ENCODE peak calls at places on chromosomes 11 and 22, in six cellular contexts. D is transverse colon, X is H9, Z is body of pancreas, Y is esophagus squamous epithelium, C is lung. K is an unnamed sample.
A peak's percentile ranks its signal among the peaks of the same experiment; 100 is the strongest.

GRCh38 chr11:97461044-97461880 is 1071.4 kb downstream of the JRKL start:
- DNase-seq in D (no peak), Y (no peak), C (no peak), X (no peak), Z (no peak), K (no peak)

GRCh38 chr11:77198440-77198849 is 70.4 kb downstream of the MYO7A start:
- DNase-seq in Z (peak; percentile 23), D (no peak), Y (no peak), X (peak; percentile 84), C (no peak), K (no peak)

GRCh38 chr11:65243773-65244172 is 18.0 kb upstream of the POLA2 start:
- DNase-seq in Z (no peak), X (peak; percentile 67), C (no peak), D (no peak), Y (no peak), K (no peak)

GRCh38 chr11:110086892-110087309 is 6.3 kb upstream of the ZC3H12C start:
- DNase-seq in C (no peak), D (peak; percentile 37), Y (no peak), Z (no peak), X (no peak), K (peak; percentile 63)

GRCh38 chr11:9459573-9460321 is 1.1 kb upstream of the ZNF143 start:
- DNase-seq in Y (no peak), X (no peak), Z (peak; percentile 33), C (no peak), D (peak; percentile 27), K (peak; percentile 7)

GRCh38 chr11:38246451-38246850 is 1648.4 kb upstream of the RAG2 start:
- DNase-seq in D (no peak), X (no peak), Y (no peak), C (no peak), Z (no peak), K (no peak)

GRCh38 chr22:50737728-50738648 is at the start of gene ACR:
- DNase-seq in X (no peak), Z (no peak), Y (no peak), C (no peak), D (no peak), K (no peak)

GRCh38 chr11:67500818-67501584 is 4.2 kb downstream of the PITPNM1 start:
- DNase-seq in Z (no peak), Y (no peak), D (no peak), X (no peak), C (no peak), K (no peak)

GRCh38 chr22:49935561-49935960 is 17.1 kb downstream of the CRELD2 start:
- DNase-seq in C (no peak), D (no peak), Y (no peak), X (no peak), Z (peak; percentile 6), K (no peak)

GRCh38 chr11:83054904-83055380 is 16.8 kb downstream of the RAB30 start:
- DNase-seq in Y (no peak), D (no peak), X (no peak), Z (peak; percentile 35), C (no peak), K (no peak)
- H3K9me3 ChIP-seq in Y (no peaks in the 10 kb centered on the region), D (no peaks in the 10 kb centered on the region), X (no peaks in the 10 kb centered on the region), Z (no peaks in the 10 kb centered on the region), C (no peaks in the 10 kb centered on the region), K (peaks cover 5% of the 10 kb centered on the region)

DNA sequence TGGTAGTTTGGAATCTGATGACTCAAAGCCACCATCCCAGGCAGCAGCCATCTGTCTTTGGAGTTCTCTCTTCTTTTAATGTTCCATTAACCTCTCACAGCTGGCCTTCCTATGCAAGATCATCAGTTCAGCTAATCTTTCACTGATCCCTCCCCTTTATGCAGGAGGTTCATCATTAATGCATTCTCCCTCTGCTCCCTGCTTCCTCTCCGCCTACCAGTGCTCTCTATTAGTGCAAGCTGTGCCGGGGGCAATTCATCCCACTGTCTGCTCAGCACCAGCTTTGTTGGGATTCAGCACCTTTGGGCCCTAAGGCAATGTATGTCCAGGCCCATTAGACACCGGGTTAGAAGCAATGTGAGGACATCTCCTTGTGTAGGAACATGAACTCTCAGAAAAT is 413.0 kb upstream of the LRRC4C start:
- DNase-seq in D (no peak), Z (no peak), C (no peak), X (no peak), Y (no peak), K (no peak)
- H3K9me3 ChIP-seq in D (no peaks in the 10 kb centered on the region), Z (no peaks in the 10 kb centered on the region), C (no peaks in the 10 kb centered on the region), X (no peaks in the 10 kb centered on the region), Y (no peaks in the 10 kb centered on the region), K (peaks cover 3% of the 10 kb centered on the region)

DNA sequence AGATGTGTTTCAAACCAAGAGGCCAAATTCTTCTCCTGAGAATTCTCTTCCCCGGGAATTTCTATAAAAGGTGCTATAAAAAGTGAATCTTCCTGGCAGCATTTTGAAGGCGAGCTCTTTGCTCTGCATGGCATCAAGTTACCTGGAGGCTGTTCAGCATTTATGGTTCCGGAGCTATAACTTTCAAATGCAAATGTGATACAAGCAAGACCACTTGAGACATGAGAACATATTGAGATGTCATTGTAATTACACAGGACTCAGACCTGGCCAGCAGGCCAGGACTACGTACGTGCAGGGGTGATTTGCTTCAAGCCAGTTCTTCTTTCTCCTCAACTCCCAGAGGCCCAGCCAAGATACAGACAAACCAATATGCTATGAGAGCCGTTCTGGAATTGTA is 227.4 kb upstream of the FAT3 start:
- DNase-seq in D (no peak), Z (no peak), C (no peak), X (no peak), Y (no peak), K (no peak)
- H3K9me3 ChIP-seq in D (no peaks in the 10 kb centered on the region), Z (no peaks in the 10 kb centered on the region), C (no peaks in the 10 kb centered on the region), X (no peaks in the 10 kb centered on the region), Y (no peaks in the 10 kb centered on the region), K (no peaks in the 10 kb centered on the region)

GRCh38 chr11:15204766-15205165 is 90.0 kb downstream of the INSC start:
- DNase-seq in X (no peak), D (no peak), Y (no peak), C (no peak), Z (no peak), K (no peak)

GRCh38 chr11:15199693-15200092 is 85.0 kb downstream of the INSC start:
- DNase-seq in D (no peak), X (no peak), C (no peak), Y (no peak), Z (peak; percentile 78), K (no peak)

GRCh38 chr11:15200696-15201095 is 86.0 kb downstream of the INSC start:
- DNase-seq in C (no peak), Y (no peak), X (no peak), Z (no peak), D (no peak), K (no peak)

GRCh38 chr11:15202626-15203025 is 87.9 kb downstream of the INSC start:
- DNase-seq in Z (no peak), X (no peak), C (no peak), Y (no peak), D (no peak), K (no peak)

DNA sequence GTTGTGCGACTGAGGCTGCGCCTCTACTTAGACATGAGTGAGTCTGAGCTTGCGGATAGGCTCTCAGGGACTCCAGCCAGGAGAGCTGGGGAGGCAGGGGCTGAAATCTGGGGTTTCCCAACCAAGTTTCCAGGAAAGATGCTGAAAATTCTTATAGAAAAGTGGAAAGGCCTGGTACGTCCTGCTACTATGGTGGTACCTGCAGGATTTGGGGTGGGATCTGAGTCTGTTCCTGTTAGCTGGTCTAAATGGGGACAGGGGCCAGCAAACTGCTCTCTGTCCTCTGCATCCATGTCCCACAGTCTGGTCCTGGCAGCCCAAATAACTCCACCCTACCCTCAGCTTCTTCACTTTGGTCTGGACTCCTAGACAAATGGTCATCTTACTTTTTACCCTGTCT is 86.9 kb downstream of the INSC start:
- DNase-seq in D (no peak), Z (no peak), X (no peak), C (no peak), Y (no peak), K (no peak)
- H3K9me3 ChIP-seq in D (no peaks in the 10 kb centered on the region), Z (no peaks in the 10 kb centered on the region), X (no peaks in the 10 kb centered on the region), C (no peaks in the 10 kb centered on the region), Y (no peaks in the 10 kb centered on the region), K (no peaks in the 10 kb centered on the region)

GRCh38 chr11:2662430-2663299 is 37.1 kb downstream of the KCNQ1OT1 start:
- DNase-seq in Y (no peak), X (no peak), Z (no peak), C (no peak), D (no peak), K (no peak)
- H3K9me3 ChIP-seq in Y (no peaks in the 10 kb centered on the region), X (peaks cover 27% of the 10 kb centered on the region), Z (peaks cover 37% of the 10 kb centered on the region), C (peaks cover 5% of the 10 kb centered on the region), D (peaks cover 6% of the 10 kb centered on the region), K (peaks cover 58% of the 10 kb centered on the region)

GRCh38 chr11:55474321-55474720 is 79.9 kb upstream of the OR4C15 start:
- DNase-seq in D (no peak), X (no peak), Y (no peak), Z (no peak), C (no peak), K (no peak)
- H3K9me3 ChIP-seq in D (no peaks in the 10 kb centered on the region), X (peaks cover 64% of the 10 kb centered on the region), Y (peaks cover 4% of the 10 kb centered on the region), Z (no peaks in the 10 kb centered on the region), C (no peaks in the 10 kb centered on the region), K (peaks cover 3% of the 10 kb centered on the region)

GRCh38 chr22:26667140-26667539 is 9.8 kb downstream of the MIAT start:
- DNase-seq in C (no peak), Z (no peak), X (no peak), D (no peak), Y (no peak), K (no peak)
- H3K9me3 ChIP-seq in C (no peaks in the 10 kb centered on the region), Z (no peaks in the 10 kb centered on the region), X (no peaks in the 10 kb centered on the region), D (no peaks in the 10 kb centered on the region), Y (no peaks in the 10 kb centered on the region), K (no peaks in the 10 kb centered on the region)

DNA sequence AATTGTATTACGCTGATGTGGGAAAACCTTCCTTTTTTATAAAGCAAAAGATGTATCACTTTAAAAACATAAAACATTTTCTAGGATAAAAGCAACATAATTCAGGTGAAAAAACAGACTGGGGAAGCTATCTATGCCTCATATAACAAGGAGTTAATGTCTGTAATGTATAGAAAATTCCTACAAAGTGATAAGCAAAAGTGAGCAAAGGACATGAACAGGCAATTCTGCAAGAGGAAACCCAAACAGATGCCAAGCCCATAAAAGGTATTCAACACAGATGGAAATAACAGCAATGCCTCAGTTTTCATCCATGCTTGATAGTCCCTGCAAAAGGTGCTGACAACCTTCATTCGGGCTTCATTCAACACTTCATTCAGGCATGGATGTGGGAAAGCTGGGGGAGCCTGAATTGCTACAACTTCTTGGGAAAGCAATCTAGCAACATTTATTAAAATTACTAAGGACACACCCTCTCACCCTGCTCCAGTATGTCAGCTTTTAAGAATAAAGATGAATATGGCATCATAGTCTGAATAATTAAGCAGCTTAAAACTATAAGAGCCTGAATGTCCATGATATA is 39.3 kb downstream of the KCNQ1OT1 start:
- DNase-seq in D (no peak), Z (no peak), C (no peak), Y (no peak), X (no peak), K (no peak)
- H3K9me3 ChIP-seq in D (peaks cover 6% of the 10 kb centered on the region), Z (peaks cover 37% of the 10 kb centered on the region), C (peaks cover 5% of the 10 kb centered on the region), Y (no peaks in the 10 kb centered on the region), X (peaks cover 35% of the 10 kb centered on the region), K (peaks cover 60% of the 10 kb centered on the region)

DNA sequence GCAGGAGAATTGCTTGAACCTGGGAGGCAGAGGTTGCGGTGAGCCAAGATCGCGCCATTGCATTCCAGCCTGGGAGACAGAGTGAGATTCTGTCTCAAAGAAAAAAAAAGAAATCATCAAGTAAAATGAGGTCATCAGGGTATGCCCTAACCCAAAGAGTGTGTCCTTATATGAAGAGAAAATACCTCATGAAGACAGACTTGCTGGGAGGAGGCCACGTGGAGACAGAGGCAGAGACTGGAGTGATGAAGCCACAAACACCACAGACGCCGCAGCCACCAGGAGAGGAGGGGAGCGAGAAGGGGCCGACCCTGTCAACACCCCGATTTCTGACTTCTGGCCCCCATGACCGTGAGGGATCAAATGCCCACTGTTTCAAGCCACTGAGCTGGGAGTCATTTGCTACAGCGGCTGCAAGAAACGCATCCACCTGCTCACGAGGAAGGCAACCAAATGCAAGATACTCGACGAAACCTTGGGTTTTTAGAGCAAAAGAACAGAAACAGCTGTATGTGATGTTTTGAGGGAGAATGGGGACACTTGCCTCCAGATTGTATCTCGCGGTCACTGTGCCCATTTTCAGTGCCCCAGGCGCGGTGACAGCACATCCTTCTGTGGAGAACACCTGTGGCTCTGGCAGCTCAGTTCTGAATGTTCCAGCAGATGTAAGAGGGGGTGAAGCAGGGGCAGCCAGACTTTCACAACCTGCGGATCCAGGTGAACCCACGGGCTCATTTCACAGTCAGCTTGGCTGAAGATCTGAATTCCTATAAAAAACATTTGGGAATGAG is 1317.2 kb downstream of the TBC1D22A start:
- DNase-seq in Z (no peak), D (no peak), X (no peak), Y (no peak), C (no peak), K (no peak)
- H3K9me3 ChIP-seq in Z (no peaks in the 10 kb centered on the region), D (no peaks in the 10 kb centered on the region), X (no peaks in the 10 kb centered on the region), Y (no peaks in the 10 kb centered on the region), C (no peaks in the 10 kb centered on the region), K (peaks cover 95% of the 10 kb centered on the region)

K was measured in AG04450.